ENCODE peak calls at places on chromosome 1, in four cellular contexts. F, Q, X and B are unnamed samples.

GRCh38 chr1:179800481-179800880 is 57.4 kb downstream of the FAM163A start:
- DNase-seq in F (no peak), Q (no peak), X (no peak), B (no peak)

GRCh38 chr1:180229483-180230415 is at the start of gene LHX4:
- DNase-seq in F (peak), Q (no peak), X (peak), B (peak)

GRCh38 chr1:154218545-154218944 is 2.2 kb upstream of the UBAP2L start:
- DNase-seq in F (peak), Q (no peak), X (no peak), B (no peak)

GRCh38 chr1:109719337-109719837 is 7.3 kb downstream of the GSTM5 start:
- DNase-seq in F (peak), Q (no peak), X (no peak), B (peak)

GRCh38 chr1:87869563-87869962 is 540.9 kb downstream of the LMO4 start:
- DNase-seq in F (peak), Q (no peak), X (no peak), B (peak)

GRCh38 chr1:153937331-153937730 is 9.2 kb downstream of the DENND4B start:
- DNase-seq in F (no peak), Q (no peak), X (no peak), B (no peak)

GRCh38 chr1:54609301-54609921 is 13.9 kb downstream of the FAM151A start:
- DNase-seq in F (no peak), Q (no peak), X (no peak), B (no peak)

GRCh38 chr1:24900985-24901781 is 28.9 kb downstream of the RUNX3 start:
- DNase-seq in F (no peak), Q (no peak), X (no peak), B (no peak)

GRCh38 chr1:110800079-110800478 is 72.9 kb upstream of the CD53 start:
- DNase-seq in F (no peak), Q (no peak), X (no peak), B (no peak)

GRCh38 chr1:230752407-230752806 is 5.2 kb downstream of the CAPN9 start:
- DNase-seq in F (no peak), Q (no peak), X (peak), B (no peak)

GRCh38 chr1:54610048-54610447 is 13.3 kb downstream of the FAM151A start:
- DNase-seq in F (no peak), Q (no peak), X (peak), B (no peak)

GRCh38 chr1:204493882-204494280 is 724 bp downstream of the PIK3C2B start:
- DNase-seq in F (peak), Q (peak), X (no peak), B (no peak)